ENCODE peak calls at places on chromosomes 16 and 17, in seven cellular contexts. P, G, U, Q, M, Z and C are unnamed samples.

GRCh38 chr16:38941-39892 is 14.2 kb downstream of the POLR3K start:
- DNase-seq in P (no peak), G (no peak), U (no peak), Q (peak), M (peak), Z (peak), C (peak)

GRCh38 chr16:85058909-85059308 is 31.3 kb downstream of the KIAA0513 start:
- DNase-seq in P (no peak), G (no peak), U (no peak), Q (no peak), M (no peak), Z (no peak), C (no peak)

GRCh38 chr16:64990101-64990500 is 131.8 kb downstream of the CDH11 start:
- DNase-seq in P (no peak), G (no peak), U (no peak), Q (no peak), M (no peak), Z (no peak), C (no peak)

GRCh38 chr17:77846531-77847085 is 111.9 kb upstream of the TNRC6C start:
- DNase-seq in P (no peak), G (no peak), U (no peak), Q (no peak), M (peak), Z (peak), C (no peak)

GRCh38 chr16:63684702-63685101 is 1437.2 kb downstream of the CDH11 start:
- DNase-seq in P (no peak), G (no peak), U (no peak), Q (no peak), M (no peak), Z (no peak), C (no peak)

GRCh38 chr16:15820837-15821236 is 36.0 kb downstream of the MYH11 start:
- DNase-seq in P (no peak), G (no peak), U (no peak), Q (no peak), M (no peak), Z (no peak), C (no peak)

GRCh38 chr17:80254396-80255241 is 6.0 kb upstream of the RNF213 start:
- DNase-seq in P (no peak), G (peak), U (peak), Q (no peak), M (peak), Z (peak), C (peak)

GRCh38 chr16:86818701-86819522 is 240.6 kb downstream of the FOXL1 start:
- DNase-seq in P (no peak), G (no peak), U (no peak), Q (no peak), M (no peak), Z (no peak), C (no peak)

GRCh38 chr16:67542464-67542863 is 13.8 kb downstream of the RIPOR1 start:
- DNase-seq in P (no peak), G (peak), U (peak), Q (no peak), M (peak), Z (peak), C (peak)

GRCh38 chr17:48498168-48498840 is 32.5 kb downstream of the HOXB1 start:
- DNase-seq in P (no peak), G (no peak), U (no peak), Q (no peak), M (no peak), Z (no peak), C (no peak)

GRCh38 chr16:85455534-85455933 is 157.6 kb upstream of the GSE1 start:
- DNase-seq in P (peak), G (no peak), U (no peak), Q (no peak), M (no peak), Z (no peak), C (no peak)

GRCh38 chr17:15946611-15947120 is 1.7 kb downstream of the ADORA2B start:
- DNase-seq in P (no peak), G (no peak), U (no peak), Q (no peak), M (no peak), Z (no peak), C (no peak)

GRCh38 chr16:70610273-70611223 is 35.8 kb upstream of the IL34 start:
- DNase-seq in P (no peak), G (no peak), U (no peak), Q (no peak), M (no peak), Z (no peak), C (no peak)

GRCh38 chr17:68198931-68199836 is 48.7 kb upstream of the AMZ2 start:
- DNase-seq in P (no peak), G (peak), U (no peak), Q (no peak), M (no peak), Z (peak), C (peak)

GRCh38 chr16:70418274-70418992 is 20.5 kb downstream of the ST3GAL2 start:
- DNase-seq in P (no peak), G (no peak), U (no peak), Q (no peak), M (no peak), Z (no peak), C (no peak)

GRCh38 chr16:27860091-27860490 is 203.4 kb downstream of the GSG1L start:
- DNase-seq in P (no peak), G (no peak), U (no peak), Q (no peak), M (no peak), Z (no peak), C (no peak)

GRCh38 chr16:85829751-85830445 is 30.4 kb downstream of the COX4I1 start:
- DNase-seq in P (no peak), G (no peak), U (no peak), Q (no peak), M (no peak), Z (no peak), C (no peak)

GRCh38 chr17:2347805-2348685 is 10.7 kb downstream of the SGSM2 start:
- DNase-seq in P (no peak), G (peak), U (peak), Q (no peak), M (no peak), Z (no peak), C (no peak)

GRCh38 chr16:58098207-58099096 is 30.7 kb downstream of the CFAP20 start:
- DNase-seq in P (no peak), G (peak), U (peak), Q (no peak), M (no peak), Z (no peak), C (no peak)

GRCh38 chr17:15264542-15264941 is 584 bp downstream of the PMP22 start:
- DNase-seq in P (no peak), G (peak), U (no peak), Q (no peak), M (no peak), Z (no peak), C (no peak)

GRCh38 chr17:44083250-44083849 is 12.8 kb downstream of the G6PC3 start:
- DNase-seq in P (no peak), G (peak), U (no peak), Q (no peak), M (no peak), Z (no peak), C (no peak)

GRCh38 chr16:35910409-35910808 is 2451.0 kb downstream of the TP53TG3F start:
- DNase-seq in P (no peak), G (no peak), U (no peak), Q (no peak), M (no peak), Z (no peak), C (no peak)

GRCh38 chr16:81866820-81867440 is 87.8 kb downstream of the PLCG2 start:
- DNase-seq in P (no peak), G (no peak), U (no peak), Q (no peak), M (no peak), Z (no peak), C (no peak)

GRCh38 chr17:32503251-32504165 is 16.7 kb downstream of the CDK5R1 start:
- DNase-seq in P (no peak), G (no peak), U (no peak), Q (no peak), M (peak), Z (peak), C (peak)

GRCh38 chr16:66832661-66833305 is 2.0 kb upstream of the NAE1 start:
- DNase-seq in P (no peak), G (no peak), U (no peak), Q (no peak), M (no peak), Z (no peak), C (no peak)

GRCh38 chr17:41910701-41911391 is 7.9 kb downstream of the ACLY start:
- DNase-seq in P (no peak), G (peak), U (peak), Q (no peak), M (no peak), Z (no peak), C (no peak)

GRCh38 chr17:61614219-61614618 is 23.2 kb upstream of the NACA2 start:
- DNase-seq in P (no peak), G (no peak), U (no peak), Q (no peak), M (no peak), Z (no peak), C (no peak)

GRCh38 chr17:34667656-34668055 is 88.3 kb downstream of the TMEM132E start:
- DNase-seq in P (no peak), G (no peak), U (no peak), Q (no peak), M (no peak), Z (no peak), C (no peak)

GRCh38 chr17:77322534-77323412 is 182.0 kb downstream of the SEC14L1 start:
- DNase-seq in P (peak), G (peak), U (peak), Q (peak), M (no peak), Z (no peak), C (no peak)

GRCh38 chr17:36890398-36891190 is 46.7 kb upstream of the LHX1 start:
- DNase-seq in P (no peak), G (no peak), U (no peak), Q (no peak), M (no peak), Z (no peak), C (no peak)

GRCh38 chr16:68802190-68802589 is 41.1 kb upstream of the TANGO6 start:
- DNase-seq in P (no peak), G (no peak), U (peak), Q (peak), M (no peak), Z (no peak), C (no peak)

DNA sequence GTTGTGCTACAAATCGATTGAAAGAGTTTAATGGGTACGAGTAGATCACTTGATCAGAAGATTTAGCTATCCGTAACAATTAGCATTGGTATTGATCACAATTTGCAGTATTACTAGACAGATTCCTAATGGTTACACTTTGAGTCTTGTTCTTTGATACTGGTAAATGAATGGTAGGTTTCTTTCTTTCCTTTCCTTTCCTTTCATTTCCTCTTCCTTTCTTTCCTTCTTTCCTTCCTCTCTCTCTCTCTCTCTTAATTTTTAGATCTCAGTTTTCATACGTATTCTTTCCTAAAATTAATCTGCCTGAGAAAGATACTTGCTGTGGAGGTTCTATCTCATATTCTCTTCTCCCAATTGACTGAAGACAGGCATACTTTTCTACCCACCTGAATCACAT is 17.9 kb downstream of the CPD start:
- DNase-seq in P (no peak), G (no peak), U (no peak), Q (no peak), M (no peak), Z (no peak), C (no peak)
- H3K27ac ChIP-seq in P (no peak), G (no peak), U (no peak), Q (no peak), M (no peak), Z (no peak), C (no peak)

DNA sequence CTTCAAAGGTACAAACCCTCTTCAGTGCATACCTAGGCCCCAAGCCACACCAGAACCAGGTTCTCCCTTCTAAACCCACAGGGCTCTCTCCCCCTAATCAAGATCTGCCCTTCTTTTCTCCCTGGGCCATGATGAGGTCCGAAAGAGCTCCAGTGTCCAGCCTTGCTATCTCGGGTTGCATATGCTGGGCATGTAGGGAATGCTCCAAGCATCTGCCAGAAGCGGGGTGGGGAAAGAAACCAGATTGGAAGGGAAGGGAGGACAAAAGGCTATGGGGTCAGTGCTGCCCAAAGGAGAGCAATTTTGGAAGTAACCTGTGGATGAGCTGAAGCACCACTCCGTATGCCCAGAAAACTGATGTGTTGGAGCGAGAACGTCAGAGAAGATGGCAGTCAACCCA is 2.3 kb downstream of the CTDNEP1 start:
- DNase-seq in P (no peak), G (no peak), U (no peak), Q (no peak), M (no peak), Z (no peak), C (no peak)
- H3K27ac ChIP-seq in P (no peak), G (no peak), U (no peak), Q (no peak), M (no peak), Z (no peak), C (no peak)

GRCh38 chr16:3143189-3143588 is 8.4 kb downstream of the ZNF213 start:
- DNase-seq in P (no peak), G (no peak), U (no peak), Q (no peak), M (no peak), Z (no peak), C (no peak)
- H3K27ac ChIP-seq in P (no peak), G (no peak), U (no peak), Q (no peak), M (no peak), Z (no peak), C (no peak)

GRCh38 chr17:39753514-39754160 is 15.9 kb downstream of the GRB7 start:
- DNase-seq in P (no peak), G (no peak), U (no peak), Q (no peak), M (peak), Z (no peak), C (no peak)
- H3K27ac ChIP-seq in P (peak), G (peak), U (no peak), Q (no peak), M (peak), Z (peak), C (peak)

GRCh38 chr16:4317471-4318170 is 1.8 kb downstream of the GLIS2 start:
- DNase-seq in P (peak), G (peak), U (no peak), Q (no peak), M (no peak), Z (no peak), C (no peak)
- H3K27ac ChIP-seq in P (peak), G (peak), U (no peak), Q (no peak), M (no peak), Z (no peak), C (no peak)

DNA sequence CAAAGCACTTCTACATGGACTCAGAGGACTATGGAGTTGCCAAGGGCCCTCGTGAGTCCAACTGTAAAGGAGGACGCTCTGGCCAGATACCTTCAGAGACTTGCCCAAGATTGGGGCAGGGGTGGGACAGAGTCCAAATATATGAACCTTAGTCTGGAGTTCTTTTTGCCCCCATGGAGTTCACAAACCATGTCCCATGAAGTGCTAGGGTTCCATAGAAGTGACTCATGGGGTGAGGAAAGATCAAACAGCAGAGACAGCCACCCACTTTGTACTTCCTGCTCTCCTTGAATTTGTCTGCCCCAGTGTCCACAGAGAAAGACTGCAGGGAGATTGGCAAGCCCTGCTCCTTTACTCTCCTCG is 29.0 kb downstream of the SRL start:
- DNase-seq in P (no peak), G (peak), U (peak), Q (no peak), M (no peak), Z (no peak), C (no peak)
- H3K27ac ChIP-seq in P (peak), G (peak), U (peak), Q (no peak), M (no peak), Z (no peak), C (no peak)

GRCh38 chr17:46141645-46142044 is 51.6 kb downstream of the KANSL1 start:
- DNase-seq in P (no peak), G (no peak), U (no peak), Q (no peak), M (no peak), Z (no peak), C (no peak)

GRCh38 chr17:46136820-46137219 is 56.4 kb downstream of the KANSL1 start:
- DNase-seq in P (no peak), G (no peak), U (no peak), Q (no peak), M (no peak), Z (no peak), C (no peak)

GRCh38 chr17:46138470-46138869 is 54.8 kb downstream of the KANSL1 start:
- DNase-seq in P (no peak), G (no peak), U (no peak), Q (no peak), M (no peak), Z (no peak), C (no peak)

GRCh38 chr17:46140645-46141197 is 52.5 kb downstream of the KANSL1 start:
- DNase-seq in P (no peak), G (no peak), U (no peak), Q (no peak), M (no peak), Z (no peak), C (no peak)

DNA sequence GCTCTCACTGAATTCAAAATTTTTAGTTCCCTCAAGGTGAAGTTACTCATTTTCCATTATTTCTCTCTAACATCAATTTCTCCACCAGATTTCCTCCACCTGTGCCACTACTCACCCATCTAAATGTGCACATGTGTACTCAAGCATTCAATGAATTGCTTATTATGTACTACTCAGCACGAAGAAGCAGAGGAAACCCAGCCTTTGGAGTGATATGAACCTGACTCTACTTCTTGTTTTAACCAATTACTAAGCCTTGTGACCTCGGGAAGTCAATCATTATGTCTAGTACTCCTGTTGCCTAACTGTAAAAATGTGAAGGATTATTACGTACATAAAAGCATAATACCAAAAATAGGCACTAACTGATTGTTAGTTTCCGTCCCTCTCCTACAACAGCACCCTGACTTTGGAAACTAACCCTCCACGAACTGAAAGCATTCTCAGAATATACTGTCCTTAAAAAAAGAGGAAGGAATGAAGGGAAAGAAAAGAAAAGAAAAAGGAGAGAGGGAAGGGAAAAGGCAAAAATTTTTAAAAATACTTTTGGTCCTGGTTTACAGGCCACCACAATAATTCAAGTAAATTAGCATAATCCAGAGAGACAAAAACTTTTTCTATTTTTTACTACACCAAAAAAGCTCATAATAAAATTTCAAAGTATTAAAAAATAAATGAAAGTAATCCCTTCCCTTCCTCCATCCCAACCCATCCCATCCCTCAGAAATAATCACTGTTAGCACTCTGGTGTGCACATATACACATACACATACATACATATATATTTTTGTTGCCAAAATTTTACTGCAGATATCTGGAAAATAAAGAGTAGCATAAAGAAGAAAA is 53.6 kb downstream of the KANSL1 start:
- DNase-seq in P (no peak), G (no peak), U (no peak), Q (no peak), M (no peak), Z (no peak), C (no peak)
- H3K27ac ChIP-seq in P (no peak), G (no peak), U (no peak), Q (no peak), M (no peak), Z (no peak), C (no peak)

GRCh38 chr17:64384253-64385186 is 6.1 kb downstream of the PECAM1 start:
- DNase-seq in P (no peak), G (peak), U (no peak), Q (no peak), M (no peak), Z (peak), C (no peak)

GRCh38 chr17:64387145-64387473 is 3.6 kb downstream of the PECAM1 start:
- DNase-seq in P (no peak), G (no peak), U (no peak), Q (no peak), M (no peak), Z (no peak), C (no peak)

GRCh38 chr17:64385187-64386083 is 5.2 kb downstream of the PECAM1 start:
- DNase-seq in P (peak), G (peak), U (peak), Q (no peak), M (no peak), Z (peak), C (no peak)

GRCh38 chr17:64387545-64388171 is 3.0 kb downstream of the PECAM1 start:
- DNase-seq in P (no peak), G (no peak), U (no peak), Q (no peak), M (no peak), Z (no peak), C (no peak)

GRCh38 chr17:64386412-64387144 is 4.1 kb downstream of the PECAM1 start:
- DNase-seq in P (no peak), G (no peak), U (no peak), Q (no peak), M (no peak), Z (no peak), C (no peak)
- H3K27ac ChIP-seq in P (peak), G (no peak), U (no peak), Q (no peak), M (no peak), Z (no peak), C (no peak)

GRCh38 chr17:35725917-35726608 is 5.4 kb upstream of the RASL10B start:
- DNase-seq in P (no peak), G (no peak), U (no peak), Q (no peak), M (no peak), Z (no peak), C (no peak)
- H3K27ac ChIP-seq in P (no peak), G (no peak), U (peak), Q (no peak), M (no peak), Z (no peak), C (no peak)

GRCh38 chr17:76161619-76162222 is 20.7 kb upstream of the FOXJ1 start:
- DNase-seq in P (no peak), G (no peak), U (no peak), Q (no peak), M (no peak), Z (no peak), C (no peak)
- H3K27ac ChIP-seq in P (no peak), G (no peak), U (no peak), Q (no peak), M (no peak), Z (no peak), C (no peak)